ENCODE peak calls at places on chromosomes 1 and 21, in four cellular contexts. D, Q, F and O are unnamed samples.

GRCh38 chr1:35192056-35192852 is 691 bp downstream of the SFPQ start:
- DNase-seq in D (peak; percentile 73), Q (no peak), F (peak; percentile 50), O (peak; percentile 77)

GRCh38 chr1:111203681-111204210 is 3.3 kb upstream of the DENND2D start:
- DNase-seq in D (no peak), Q (peak; percentile 51), F (no peak), O (no peak)

GRCh38 chr1:41936107-41936506 is 17.4 kb upstream of the HIVEP3 start:
- DNase-seq in D (no peak), Q (peak; percentile 85), F (no peak), O (peak; percentile 15)

GRCh38 chr1:45960930-45961715 is 157.7 kb downstream of the MAST2 start:
- DNase-seq in D (no peak), Q (no peak), F (no peak), O (no peak)

GRCh38 chr1:45954401-45954847 is 151.0 kb downstream of the MAST2 start:
- DNase-seq in D (peak; percentile 74), Q (peak; percentile 4), F (peak; percentile 29), O (peak; percentile 81)

GRCh38 chr1:160377585-160378206 is 10.8 kb downstream of the NHLH1 start:
- DNase-seq in D (no peak), Q (no peak), F (no peak), O (no peak)

GRCh38 chr1:5220881-5221280 is 566.5 kb downstream of the AJAP1 start:
- DNase-seq in D (no peak), Q (no peak), F (no peak), O (no peak)

GRCh38 chr21:46096997-46097825 is 701 bp upstream of the COL6A2 start:
- DNase-seq in D (no peak), Q (no peak), F (no peak), O (no peak)

GRCh38 chr21:43001316-43001715 is 27.0 kb downstream of the PKNOX1 start:
- DNase-seq in D (no peak), Q (no peak), F (no peak), O (no peak)

GRCh38 chr21:16082038-16082816 is 352.4 kb downstream of the USP25 start:
- DNase-seq in D (peak; percentile 13), Q (no peak), F (no peak), O (peak; percentile 78)

GRCh38 chr1:221166559-221167318 is 287.5 kb downstream of the HLX start:
- DNase-seq in D (no peak), Q (no peak), F (no peak), O (no peak)

GRCh38 chr1:53539711-53540603 is 80.8 kb downstream of the DMRTB1 start:
- DNase-seq in D (no peak), Q (no peak), F (no peak), O (no peak)

GRCh38 chr1:211420389-211420788 is 71.6 kb downstream of the RD3 start:
- DNase-seq in D (no peak), Q (no peak), F (no peak), O (no peak)

GRCh38 chr1:227941509-227942020 is 6.2 kb downstream of the WNT9A start:
- DNase-seq in D (no peak), Q (no peak), F (no peak), O (no peak)

GRCh38 chr1:201360486-201360885 is 17.0 kb downstream of the TNNT2 start:
- DNase-seq in D (no peak), Q (no peak), F (no peak), O (no peak)
- TF ChIP-seq MAX in D (no peak), Q (no peak), F (no peak), O (no peak)

DNA sequence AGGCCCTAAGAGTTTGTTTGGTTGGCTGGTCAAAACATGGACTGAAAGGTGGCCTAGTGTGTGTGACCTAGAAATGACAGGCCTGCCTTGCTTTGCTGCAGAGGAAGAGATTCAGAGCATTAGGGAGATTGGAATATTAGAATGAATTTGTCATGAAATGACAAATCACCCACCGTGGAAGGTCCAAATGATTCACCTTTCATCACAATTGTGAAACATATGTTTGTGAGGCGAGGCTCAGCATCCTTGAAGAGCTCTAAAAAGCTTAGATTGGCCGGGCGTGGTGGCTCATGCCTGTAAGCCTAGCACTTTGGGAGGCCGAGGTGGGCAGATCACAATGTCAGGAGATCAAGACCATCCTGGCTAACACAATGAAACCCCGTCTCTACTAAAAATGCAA is 5.5 kb downstream of the LCE1B start:
- DNase-seq in D (no peak), Q (no peak), F (no peak), O (no peak)
- H3K9me3 ChIP-seq in D (no peaks in the 10 kb centered on the region), Q (no peaks in the 10 kb centered on the region), F (no peaks in the 10 kb centered on the region), O (no peaks in the 10 kb centered on the region)

GRCh38 chr1:183640193-183640592 is 4.6 kb upstream of the ARPC5 start:
- DNase-seq in D (no peak), Q (no peak), F (peak; percentile 81), O (no peak)
- TF ChIP-seq MAX in D (no peak), Q (no peak), F (no peak), O (no peak)

DNA sequence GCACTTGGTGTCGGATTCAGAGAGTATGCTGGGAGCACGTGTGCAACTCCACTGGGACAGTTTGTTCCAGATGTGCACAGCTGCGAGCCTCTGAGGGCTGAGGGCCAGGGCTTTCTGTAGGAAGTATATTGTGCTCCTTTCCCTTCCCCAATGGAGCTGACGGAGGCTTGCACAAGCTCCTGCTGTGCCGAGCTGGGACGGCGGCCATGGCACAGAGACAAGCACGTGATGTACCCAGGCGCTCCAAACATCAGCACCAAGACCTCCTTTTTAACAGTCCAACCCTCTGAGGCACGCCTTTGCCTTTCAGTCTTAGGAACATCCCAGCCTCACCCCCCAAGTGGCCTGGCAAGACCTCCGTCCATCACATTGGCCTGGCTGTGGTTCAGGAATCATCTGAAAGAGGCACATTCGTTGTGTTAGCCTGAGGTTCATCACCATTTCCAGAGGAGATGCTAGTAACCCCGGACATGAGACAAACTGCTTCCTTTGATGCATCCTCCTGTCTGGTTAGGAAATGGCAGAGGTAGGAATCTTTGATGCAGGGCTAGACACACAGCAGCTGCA is 339.2 kb upstream of the KAZN start:
- DNase-seq in D (no peak), Q (no peak), F (no peak), O (no peak)
- H3K9me3 ChIP-seq in D (no peaks in the 10 kb centered on the region), Q (no peaks in the 10 kb centered on the region), F (no peaks in the 10 kb centered on the region), O (peaks cover 2% of the 10 kb centered on the region)

GRCh38 chr1:56068908-56069307 is 510.5 kb downstream of the PLPP3 start:
- DNase-seq in D (peak; percentile 5), Q (no peak), F (no peak), O (peak; percentile 76)

GRCh38 chr1:56071351-56071750 is 508.0 kb downstream of the PLPP3 start:
- DNase-seq in D (no peak), Q (no peak), F (no peak), O (no peak)

GRCh38 chr1:56070601-56071000 is 508.8 kb downstream of the PLPP3 start:
- DNase-seq in D (no peak), Q (no peak), F (no peak), O (no peak)

GRCh38 chr1:56065729-56066128 is 513.6 kb downstream of the PLPP3 start:
- DNase-seq in D (no peak), Q (no peak), F (no peak), O (no peak)

DNA sequence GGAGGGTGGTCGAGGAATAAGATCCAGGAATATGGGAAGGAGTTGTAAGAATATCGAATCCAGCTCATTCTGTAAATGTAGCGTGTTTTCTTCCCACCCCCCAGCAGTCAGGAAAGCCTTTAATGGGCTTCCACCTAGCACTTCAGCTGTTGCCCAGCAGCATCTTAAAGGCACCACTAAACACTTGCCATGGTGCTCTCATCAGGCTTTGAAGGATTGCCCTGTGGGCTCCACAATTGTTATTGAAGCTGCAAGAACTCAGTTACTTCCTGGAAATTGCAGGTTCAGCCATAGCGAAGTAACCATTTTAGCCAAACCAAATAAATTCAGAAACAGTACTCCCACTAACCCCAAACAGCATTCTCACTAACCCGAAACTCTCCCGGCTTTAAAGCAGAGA is 511.2 kb downstream of the PLPP3 start:
- DNase-seq in D (no peak), Q (no peak), F (no peak), O (peak; percentile 45)
- TF ChIP-seq MAX in D (no peak), Q (no peak), F (no peak), O (no peak)

GRCh38 chr1:19606817-19607706 is 37.0 kb upstream of the NBL1 start:
- DNase-seq in D (no peak), Q (no peak), F (no peak), O (peak; percentile 8)

GRCh38 chr1:19602486-19602885 is 41.6 kb upstream of the NBL1 start:
- DNase-seq in D (no peak), Q (no peak), F (no peak), O (no peak)

GRCh38 chr1:19608232-19608631 is 35.9 kb upstream of the NBL1 start:
- DNase-seq in D (no peak), Q (no peak), F (no peak), O (no peak)

GRCh38 chr1:19610282-19610978 is 33.7 kb upstream of the NBL1 start:
- DNase-seq in D (no peak), Q (no peak), F (no peak), O (no peak)

GRCh38 chr1:19605884-19606442 is 38.1 kb upstream of the NBL1 start:
- DNase-seq in D (no peak), Q (no peak), F (no peak), O (no peak)
- H3K9me3 ChIP-seq in D (no peaks in the 10 kb centered on the region), Q (no peaks in the 10 kb centered on the region), F (no peaks in the 10 kb centered on the region), O (no peaks in the 10 kb centered on the region)

GRCh38 chr1:229194096-229194495 is 76.8 kb upstream of the RAB4A start:
- DNase-seq in D (no peak), Q (no peak), F (no peak), O (no peak)
- TF ChIP-seq MAX in D (no peak), Q (no peak), F (no peak), O (no peak)